ENCODE peak calls at places on chromosomes 7 and 10, in five cellular contexts. C is OCI-LY7, U is HCT116, O is GM23338, S is PC-3. Q is an unnamed sample. For H3K4me1, the result is how much of the 10 kb centered on the place peaks cover.

GRCh38 chr10:71239946-71240795 is 27.8 kb downstream of the UNC5B start:
- DNase-seq in C (peak), U (no peak), O (no peak), S (no peak), Q (no peak)

GRCh38 chr10:76356557-76356956 is 925.1 kb downstream of the LRMDA start:
- DNase-seq in C (no peak), U (no peak), O (no peak), S (no peak), Q (no peak)

GRCh38 chr7:36522453-36523007 is 132.9 kb downstream of the ANLN start:
- DNase-seq in C (no peak), U (no peak), O (no peak), S (no peak), Q (no peak)

GRCh38 chr10:44180321-44181154 is 204.4 kb downstream of the CXCL12 start:
- DNase-seq in C (no peak), U (no peak), O (no peak), S (peak), Q (peak)

GRCh38 chr10:5293691-5294550 is 70.8 kb upstream of the UCN3 start:
- DNase-seq in C (peak), U (peak), O (peak), S (peak), Q (peak)

GRCh38 chr7:50449881-50450690 is at the start of gene FIGNL1:
- DNase-seq in C (peak), U (peak), O (peak), S (peak), Q (peak)

GRCh38 chr10:15725603-15726002 is 5.9 kb upstream of the ITGA8 start:
- DNase-seq in C (peak), U (peak), O (peak), S (peak), Q (peak)

GRCh38 chr10:105797234-105797890 is 1156.3 kb downstream of the SORCS3 start:
- DNase-seq in C (peak), U (peak), O (peak), S (peak), Q (peak)

GRCh38 chr10:131726967-131727366 is 173.8 kb upstream of the PPP2R2D start:
- DNase-seq in C (no peak), U (no peak), O (no peak), S (no peak), Q (no peak)

GRCh38 chr7:12968836-12969422 is 281.5 kb downstream of the ARL4A start:
- DNase-seq in C (no peak), U (no peak), O (no peak), S (no peak), Q (no peak)

GRCh38 chr7:23759556-23760391 is 49.8 kb downstream of the STK31 start:
- DNase-seq in C (no peak), U (peak), O (no peak), S (peak), Q (no peak)

GRCh38 chr10:50216894-50217293 is 34.4 kb downstream of the ASAH2 start:
- DNase-seq in C (no peak), U (no peak), O (peak), S (peak), Q (peak)

GRCh38 chr7:130891254-130892094 is 157.5 kb upstream of the KLF14 start:
- DNase-seq in C (no peak), U (peak), O (no peak), S (peak), Q (peak)

GRCh38 chr10:98041352-98042043 is 11.1 kb upstream of the CRTAC1 start:
- DNase-seq in C (peak), U (peak), O (peak), S (peak), Q (peak)

GRCh38 chr7:123727071-123727837 is 21.5 kb downstream of the WASL start:
- DNase-seq in C (no peak), U (no peak), O (no peak), S (peak), Q (peak)

GRCh38 chr7:42790196-42790595 is 121.7 kb downstream of the C7orf25 start:
- DNase-seq in C (no peak), U (no peak), O (no peak), S (peak), Q (peak)

GRCh38 chr7:47513741-47514241 is 68.1 kb downstream of the TNS3 start:
- DNase-seq in C (no peak), U (no peak), O (no peak), S (peak), Q (peak)

GRCh38 chr7:30692438-30692837 is 10.2 kb upstream of the CRHR2 start:
- DNase-seq in C (no peak), U (no peak), O (no peak), S (no peak), Q (no peak)

GRCh38 chr10:127999801-128000200 is 92.9 kb downstream of the PTPRE start:
- DNase-seq in C (no peak), U (no peak), O (no peak), S (no peak), Q (no peak)

GRCh38 chr7:7706101-7706511 is 12.3 kb downstream of the RPA3 start:
- DNase-seq in C (no peak), U (no peak), O (no peak), S (no peak), Q (no peak)

GRCh38 chr7:83111391-83111790 is 51.3 kb downstream of the PCLO start:
- DNase-seq in C (no peak), U (no peak), O (peak), S (no peak), Q (no peak)

GRCh38 chr10:6647811-6648526 is 67.9 kb upstream of the PRKCQ start:
- DNase-seq in C (peak), U (peak), O (peak), S (peak), Q (peak)

GRCh38 chr10:101226506-101226887 is 2.8 kb downstream of the LBX1 start:
- DNase-seq in C (no peak), U (no peak), O (peak), S (no peak), Q (peak)

GRCh38 chr10:111493024-111493625 is 416.3 kb downstream of the ADRA2A start:
- DNase-seq in C (no peak), U (no peak), O (no peak), S (no peak), Q (no peak)

GRCh38 chr7:139116999-139117398 is 7.5 kb upstream of the ZC3HAV1 start:
- DNase-seq in C (no peak), U (no peak), O (no peak), S (peak), Q (no peak)

GRCh38 chr7:11082552-11083213 is 109.0 kb downstream of the PHF14 start:
- DNase-seq in C (no peak), U (no peak), O (no peak), S (no peak), Q (no peak)

GRCh38 chr10:75395171-75395954 is 6.2 kb downstream of the ZNF503 start:
- DNase-seq in C (no peak), U (no peak), O (peak), S (peak), Q (peak)

GRCh38 chr10:52170776-52171175 is 143.3 kb upstream of the DKK1 start:
- DNase-seq in C (no peak), U (no peak), O (peak), S (no peak), Q (no peak)

GRCh38 chr10:9243861-9244515 is 1189.5 kb downstream of the GATA3 start:
- DNase-seq in C (no peak), U (no peak), O (no peak), S (no peak), Q (no peak)

GRCh38 chr10:110649652-110650264 is 5.6 kb downstream of the RBM20 start:
- DNase-seq in C (peak), U (no peak), O (no peak), S (no peak), Q (no peak)

GRCh38 chr10:114706458-114707055 is 48.5 kb upstream of the ABLIM1 start:
- DNase-seq in C (no peak), U (no peak), O (no peak), S (no peak), Q (peak)

GRCh38 chr10:114698271-114699185 is 40.5 kb upstream of the ABLIM1 start:
- DNase-seq in C (no peak), U (no peak), O (no peak), S (no peak), Q (peak)

GRCh38 chr10:114708084-114708483 is 50.0 kb upstream of the ABLIM1 start:
- DNase-seq in C (no peak), U (no peak), O (no peak), S (no peak), Q (no peak)

GRCh38 chr10:114704720-114705119 is 46.6 kb upstream of the ABLIM1 start:
- DNase-seq in C (no peak), U (no peak), O (no peak), S (no peak), Q (no peak)

DNA sequence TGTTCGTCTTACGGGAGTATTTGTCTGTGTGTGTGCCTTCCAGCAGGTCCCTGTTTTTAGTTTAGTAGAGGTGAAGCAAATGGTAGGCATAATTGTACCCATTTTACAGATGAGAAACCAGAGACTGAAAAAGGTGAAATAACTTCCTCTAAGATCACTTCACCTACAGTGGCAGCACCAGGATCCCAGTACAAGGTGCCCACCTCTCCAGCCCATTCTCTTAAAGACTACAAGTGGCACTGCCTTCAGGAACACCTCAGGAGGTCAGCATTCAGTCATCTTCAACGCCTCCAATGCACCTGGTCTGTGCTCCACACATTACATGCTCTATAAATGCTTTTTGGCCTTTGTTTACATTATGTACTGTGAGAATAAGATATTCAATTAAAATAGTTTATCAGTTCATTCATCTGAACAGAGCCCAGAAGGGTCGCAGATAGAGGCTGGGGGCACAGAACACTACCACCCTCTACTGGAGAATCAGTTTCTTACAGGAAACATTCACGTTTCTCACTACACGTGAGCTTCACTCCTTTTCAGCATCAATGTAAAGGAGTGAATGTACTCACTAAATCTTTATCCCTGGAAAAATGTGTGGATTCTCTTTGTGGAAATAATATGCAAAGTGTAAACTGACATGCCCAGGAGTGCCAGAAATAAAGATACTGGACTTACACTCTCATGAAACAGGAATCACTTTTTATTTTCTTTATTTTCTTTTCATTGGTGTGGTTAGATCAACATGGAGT is 45.5 kb upstream of the ABLIM1 start:
- DNase-seq in C (peak), U (no peak), O (peak), S (peak), Q (peak)
- TF ChIP-seq EZH2phosphoT487 in C (no peak), U (no peak), O (no peak), S (no peak), Q (no peak)

GRCh38 chr10:119120413-119120867 is 16.5 kb downstream of the DENND10 start:
- DNase-seq in C (peak), U (no peak), O (no peak), S (peak), Q (peak)
- H3K4me1 ChIP-seq in C (under half), U (under half), O (under half), S (under half), Q (under half)

GRCh38 chr7:140552240-140552679 is 73.0 kb upstream of the MKRN1 start:
- DNase-seq in C (no peak), U (no peak), O (no peak), S (no peak), Q (no peak)

GRCh38 chr7:140562921-140563600 is 77.6 kb downstream of the DENND2A start:
- DNase-seq in C (no peak), U (no peak), O (peak), S (no peak), Q (peak)

GRCh38 chr7:140557069-140557468 is 77.8 kb upstream of the MKRN1 start:
- DNase-seq in C (no peak), U (no peak), O (no peak), S (no peak), Q (no peak)

GRCh38 chr7:140559410-140559809 is 80.1 kb upstream of the MKRN1 start:
- DNase-seq in C (no peak), U (no peak), O (no peak), S (no peak), Q (no peak)

GRCh38 chr7:140557809-140558518 is 78.7 kb upstream of the MKRN1 start:
- DNase-seq in C (no peak), U (no peak), O (no peak), S (peak), Q (peak)
- TF ChIP-seq EZH2phosphoT487 in C (no peak), U (no peak), O (no peak), S (no peak), Q (no peak)

GRCh38 chr10:22676435-22676834 is 37.9 kb downstream of the PIP4K2A start:
- DNase-seq in C (no peak), U (no peak), O (no peak), S (no peak), Q (no peak)
- H3K4me1 ChIP-seq in C (under half), U (under half), O (half or more), S (under half), Q (under half)

DNA sequence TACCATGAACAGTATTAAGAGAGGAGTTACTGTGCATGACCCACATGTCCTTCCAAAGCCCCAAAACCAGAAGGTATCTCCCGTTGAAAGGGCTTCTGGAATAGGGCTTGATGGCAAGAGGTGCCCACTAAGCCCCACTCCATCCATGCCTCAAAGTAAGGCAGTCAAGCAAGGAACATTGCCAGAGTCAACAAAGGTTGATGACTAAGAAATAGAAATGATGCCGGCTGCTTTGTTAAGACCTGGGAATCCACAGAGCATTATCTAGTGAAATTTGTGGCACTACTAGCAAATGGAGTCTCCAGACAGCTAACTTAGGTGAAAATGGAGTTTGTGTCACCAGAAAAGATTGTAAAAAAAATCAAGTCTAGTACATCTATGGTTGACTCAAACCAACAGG is 6.2 kb downstream of the SFR1 start:
- DNase-seq in C (no peak), U (no peak), O (no peak), S (peak), Q (peak)
- TF ChIP-seq EZH2phosphoT487 in C (no peak), U (no peak), O (no peak), S (no peak), Q (no peak)

DNA sequence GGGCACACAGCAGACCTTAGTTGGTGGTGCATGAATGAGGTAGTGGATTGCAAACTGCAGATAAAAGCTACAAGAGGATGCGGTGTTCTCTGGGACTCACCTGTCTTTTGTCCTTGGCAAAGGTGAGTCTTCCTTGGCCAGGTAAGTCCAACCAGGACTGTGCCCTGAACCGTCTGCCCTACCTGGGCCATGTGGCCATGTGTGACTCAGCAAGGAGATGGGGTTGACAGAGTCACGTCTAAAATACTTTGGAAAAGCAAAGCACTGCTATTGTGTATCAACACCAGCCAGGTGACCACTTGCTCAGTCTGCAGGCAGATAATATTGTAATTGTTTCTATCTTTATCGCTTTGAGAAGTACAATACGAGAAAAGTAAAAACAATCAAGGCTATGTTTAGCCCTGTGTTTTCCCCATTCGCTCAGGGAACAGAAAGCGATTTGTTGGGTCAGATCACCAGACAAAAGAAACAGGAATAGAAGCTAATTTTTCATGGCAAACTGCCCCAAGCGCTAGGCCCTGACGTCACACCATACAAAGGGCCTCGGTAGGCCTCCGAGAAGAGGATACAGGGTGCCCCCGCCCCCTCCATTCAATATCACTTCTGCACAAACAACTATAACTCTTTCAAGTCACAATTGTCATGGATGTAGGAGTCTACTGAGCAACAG is 57.3 kb downstream of the FAM53B start:
- DNase-seq in C (no peak), U (no peak), O (no peak), S (no peak), Q (no peak)
- H3K4me1 ChIP-seq in C (under half), U (under half), O (under half), S (under half), Q (under half)

GRCh38 chr7:134031835-134032617 is 95.1 kb upstream of the LRGUK start:
- DNase-seq in C (no peak), U (no peak), O (no peak), S (peak), Q (no peak)
- TF ChIP-seq EZH2phosphoT487 in C (no peak), U (no peak), O (no peak), S (no peak), Q (no peak)

GRCh38 chr10:79162861-79163662 is 94.3 kb downstream of the ZMIZ1 start:
- DNase-seq in C (no peak), U (no peak), O (no peak), S (peak), Q (peak)
- H3K4me1 ChIP-seq in C (under half), U (under half), O (under half), S (under half), Q (under half)

GRCh38 chr10:73244866-73245477 is 2.1 kb downstream of the DNAJC9 start:
- DNase-seq in C (peak), U (no peak), O (no peak), S (no peak), Q (peak)
- TF ChIP-seq EZH2phosphoT487 in C (no peak), U (no peak), O (no peak), S (no peak), Q (no peak)

DNA sequence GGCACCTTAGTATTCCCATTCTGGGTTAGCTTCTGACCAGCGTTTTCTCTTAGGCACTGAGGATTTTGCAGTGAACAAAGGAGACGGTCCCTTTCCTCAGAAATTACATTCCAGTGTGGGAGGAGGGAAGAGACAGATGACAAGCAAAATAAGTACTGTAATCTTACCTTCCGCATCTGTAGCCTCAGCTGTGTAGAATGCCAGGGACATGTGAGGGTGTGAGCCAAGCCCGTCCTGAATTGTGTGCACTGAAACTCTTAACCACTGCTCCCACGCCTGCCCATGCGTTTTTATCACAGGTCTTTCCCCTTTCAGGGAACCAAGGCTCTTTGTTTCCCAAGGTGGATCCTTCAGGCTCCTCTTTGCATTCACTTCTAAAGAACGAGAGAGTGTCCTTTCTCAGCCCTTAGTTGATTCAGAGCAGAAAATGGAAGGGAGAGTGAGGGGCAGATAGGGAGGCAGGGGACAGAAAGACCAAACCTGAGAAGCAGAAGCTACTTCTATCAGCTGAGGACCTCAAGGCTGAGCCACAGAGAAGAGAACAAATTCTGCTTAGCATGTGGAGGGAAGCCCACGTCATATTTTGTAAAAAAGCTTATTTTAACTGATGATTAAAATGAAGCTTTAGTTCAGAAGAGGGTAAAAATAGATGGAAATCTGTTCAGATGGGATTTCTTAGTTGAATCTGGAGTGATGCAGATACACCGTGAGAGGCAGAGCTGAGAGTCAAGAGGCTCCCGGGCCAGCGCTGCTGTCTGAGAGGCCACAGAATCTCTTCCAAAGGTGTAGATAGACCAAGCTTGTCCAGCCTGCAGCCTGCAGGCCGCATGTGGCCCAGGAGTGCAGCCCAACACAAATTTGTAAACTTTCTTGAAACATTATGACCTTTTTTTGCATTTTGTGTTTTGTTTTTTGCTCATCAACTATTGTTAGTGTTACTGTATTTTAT is 122.5 kb downstream of the CCNY start:
- DNase-seq in C (no peak), U (no peak), O (no peak), S (no peak), Q (no peak)
- H3K4me1 ChIP-seq in C (under half), U (under half), O (under half), S (under half), Q (under half)